ENCODE peak calls at places on chromosomes 5 and 9, in ten cellular contexts. V is breast epithelium; Z is pancreas; F is K562; E is heart right ventricle; H is adrenal gland; Y is HCT116; J is IMR-90; Q is CD8-positive, alpha-beta T cell; I is WERI-Rb-1. M is an unnamed sample.

GRCh38 chr5:102681403-102681983 is 73.6 kb upstream of the PAM start:
- DNase-seq in V (no peak), Z (peak; percentile 75), F (peak; percentile 17), E (peak; percentile 69), H (peak; percentile 79), Y (peak; percentile 73), J (peak; percentile 73), Q (peak; percentile 22), I (peak; percentile 76), M (peak; percentile 76)

GRCh38 chr9:130029223-130029583 is 13.8 kb downstream of the FNBP1 start:
- DNase-seq in V (no peak), Z (no peak), F (no peak), E (no peak), H (no peak), Y (no peak), J (no peak), Q (no peak), I (no peak), M (no peak)

GRCh38 chr9:125996671-125997509 is 249.7 kb downstream of the PBX3 start:
- DNase-seq in V (no peak), Z (no peak), F (no peak), E (no peak), H (no peak), Y (no peak), J (no peak), Q (no peak), I (no peak), M (no peak)

GRCh38 chr9:18343799-18344198 is 130.2 kb upstream of the ADAMTSL1 start:
- DNase-seq in V (no peak), Z (no peak), F (no peak), E (no peak), H (no peak), Y (no peak), J (peak; percentile 68), Q (no peak), I (no peak), M (no peak)

GRCh38 chr5:116176124-116176523 is 91.3 kb downstream of the COMMD10 start:
- DNase-seq in V (no peak), Z (no peak), F (no peak), E (no peak), H (no peak), Y (peak; percentile 23), J (peak; percentile 2), Q (no peak), I (no peak), M (no peak)

GRCh38 chr5:90562331-90562730 is 3.7 kb downstream of the ADGRV1 start:
- DNase-seq in V (no peak), Z (no peak), F (no peak), E (no peak), H (no peak), Y (no peak), J (no peak), Q (no peak), I (peak; percentile 80), M (no peak)

GRCh38 chr5:66343370-66344071 is 199.4 kb downstream of the SREK1 start:
- DNase-seq in V (no peak), Z (no peak), F (no peak), E (no peak), H (no peak), Y (no peak), J (no peak), Q (no peak), I (no peak), M (no peak)

GRCh38 chr5:116553366-116553765 is 21.3 kb downstream of the SEMA6A start:
- DNase-seq in V (no peak), Z (no peak), F (no peak), E (no peak), H (no peak), Y (no peak), J (no peak), Q (no peak), I (no peak), M (no peak)

GRCh38 chr5:155089649-155090048 is 76.1 kb downstream of the KIF4B start:
- DNase-seq in V (no peak), Z (no peak), F (no peak), E (no peak), H (no peak), Y (no peak), J (no peak), Q (no peak), I (no peak), M (no peak)

GRCh38 chr9:107675476-107676264 is 186.1 kb upstream of the KLF4 start:
- DNase-seq in V (no peak), Z (no peak), F (no peak), E (no peak), H (no peak), Y (no peak), J (no peak), Q (no peak), I (no peak), M (peak; percentile 33)

GRCh38 chr9:107671588-107671987 is 182.0 kb upstream of the KLF4 start:
- DNase-seq in V (no peak), Z (no peak), F (no peak), E (no peak), H (no peak), Y (no peak), J (no peak), Q (no peak), I (no peak), M (no peak)

GRCh38 chr9:107674252-107674936 is 184.8 kb upstream of the KLF4 start:
- DNase-seq in V (no peak), Z (no peak), F (no peak), E (no peak), H (no peak), Y (no peak), J (no peak), Q (no peak), I (no peak), M (no peak)

GRCh38 chr9:107674937-107675277 is 185.3 kb upstream of the KLF4 start:
- DNase-seq in V (no peak), Z (no peak), F (no peak), E (no peak), H (no peak), Y (no peak), J (no peak), Q (no peak), I (no peak), M (no peak)
- H3K9me3 ChIP-seq in V (no peaks in the 10 kb centered on the region), Z (no peaks in the 10 kb centered on the region), F (no peaks in the 10 kb centered on the region), E (no peaks in the 10 kb centered on the region), H (no peaks in the 10 kb centered on the region), Y (no peaks in the 10 kb centered on the region), J (no peaks in the 10 kb centered on the region), Q (no peaks in the 10 kb centered on the region), I (peaks cover 9% of the 10 kb centered on the region), M (no peaks in the 10 kb centered on the region)

DNA sequence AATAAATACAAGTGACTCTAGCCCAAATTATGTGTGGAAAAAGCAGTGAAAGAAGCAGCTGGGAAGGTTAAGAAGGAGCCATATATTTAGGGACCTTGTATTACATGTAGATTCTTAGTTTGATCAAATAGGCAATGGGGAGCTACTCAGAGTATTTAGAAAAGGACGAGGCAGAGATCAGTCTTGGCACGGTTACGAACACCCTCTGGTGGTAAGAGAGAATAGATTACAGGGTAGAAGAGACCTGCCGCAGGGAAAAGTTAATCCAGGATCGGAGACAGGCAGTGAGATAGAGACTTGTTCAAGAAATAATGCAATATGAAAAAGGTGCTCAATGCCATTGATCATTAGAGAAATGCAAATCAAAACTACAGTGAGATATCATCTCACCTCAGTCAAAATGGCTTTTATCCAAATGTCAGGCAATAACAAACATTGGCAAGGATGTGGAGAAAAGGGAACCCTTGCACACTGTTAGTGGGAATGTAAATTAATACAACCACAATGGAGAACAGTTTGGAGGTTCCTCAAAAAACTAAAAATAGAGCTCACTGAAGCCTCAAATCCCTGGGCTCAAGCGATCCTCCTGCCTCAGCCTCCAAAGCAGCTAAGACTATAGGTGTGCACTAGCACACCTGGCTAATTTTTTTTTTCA is 12.0 kb downstream of the INIP start:
- DNase-seq in V (no peak), Z (no peak), F (no peak), E (peak; percentile 19), H (peak; percentile 53), Y (no peak), J (peak; percentile 36), Q (no peak), I (peak; percentile 70), M (no peak)
- TF ChIP-seq CTCF in V (no peak), Z (no peak), F (peak; percentile 24), E (peak; percentile 46), H (peak; percentile 15), Y (peak; percentile 19), J (peak; percentile 31), Q (no peak), I (peak; percentile 64), M (no peak)

DNA sequence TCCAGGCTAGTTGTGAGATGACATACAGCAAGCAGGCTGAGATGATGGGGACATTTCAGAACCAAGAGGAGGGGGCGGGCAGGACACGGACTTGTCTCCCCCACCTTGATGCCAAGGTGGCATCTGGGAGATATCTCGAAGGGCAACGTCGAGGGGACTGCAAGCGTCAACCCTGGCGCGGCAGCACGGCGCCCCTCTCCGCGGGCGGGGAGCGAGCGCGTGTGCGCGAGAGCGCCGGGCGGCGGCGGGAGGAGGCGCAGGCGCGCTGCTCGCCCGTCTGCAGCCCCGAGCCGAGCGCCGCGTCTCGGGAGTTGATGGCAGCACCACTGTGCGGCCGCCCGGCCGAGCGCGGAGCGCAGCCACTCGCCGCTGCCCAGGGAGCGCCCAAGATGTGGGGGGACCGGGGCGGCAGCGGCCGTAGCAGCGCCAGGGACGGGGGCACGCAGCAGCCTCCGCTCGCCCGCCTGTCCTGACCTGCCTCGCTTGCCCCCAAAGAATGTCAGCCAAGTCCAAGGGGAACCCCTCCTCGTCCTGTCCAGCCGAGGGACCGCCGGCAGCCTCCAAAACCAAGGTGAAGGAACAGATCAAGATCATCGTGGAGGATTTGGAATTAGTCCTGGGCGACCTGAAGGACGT is at the start of gene PRR16:
- DNase-seq in V (no peak), Z (peak; percentile 19), F (peak; percentile 22), E (peak; percentile 35), H (peak; percentile 43), Y (no peak), J (peak; percentile 73), Q (no peak), I (peak; percentile 65), M (no peak)
- H3K27me3 ChIP-seq in V (no peaks in the 10 kb centered on the region), Z (no peaks in the 10 kb centered on the region), F (no peaks in the 10 kb centered on the region), E (peaks cover 41% of the 10 kb centered on the region), H (no peaks in the 10 kb centered on the region), Y (no peaks in the 10 kb centered on the region), J (no peaks in the 10 kb centered on the region), Q (no peaks in the 10 kb centered on the region), I (no peaks in the 10 kb centered on the region), M (no peaks in the 10 kb centered on the region)

GRCh38 chr9:96817973-96818372 is 36.3 kb downstream of the ZNF782 start:
- DNase-seq in V (no peak), Z (no peak), F (no peak), E (no peak), H (no peak), Y (no peak), J (no peak), Q (no peak), I (no peak), M (no peak)

GRCh38 chr9:96818535-96818934 is 35.8 kb downstream of the ZNF782 start:
- DNase-seq in V (no peak), Z (no peak), F (no peak), E (no peak), H (no peak), Y (no peak), J (no peak), Q (no peak), I (no peak), M (no peak)

DNA sequence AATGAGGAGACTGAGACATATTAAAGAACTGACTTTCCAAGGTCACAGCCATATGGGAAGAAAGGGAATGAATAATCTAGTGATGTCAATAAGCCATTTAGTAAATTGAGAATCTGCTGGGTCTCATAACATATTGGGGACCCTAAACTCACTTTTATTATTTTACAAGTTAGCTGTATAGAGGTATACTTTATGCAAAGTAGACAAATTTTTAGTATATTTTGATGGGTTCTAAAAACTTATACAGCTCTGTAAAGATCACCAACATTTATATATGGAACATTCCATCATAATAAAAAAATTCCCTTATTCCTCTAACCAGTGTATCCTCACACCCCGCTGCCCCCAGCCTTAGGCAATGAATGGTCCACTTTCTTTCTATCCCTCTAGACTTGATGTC is 35.7 kb upstream of the ZNF510 start:
- DNase-seq in V (no peak), Z (no peak), F (no peak), E (no peak), H (no peak), Y (no peak), J (no peak), Q (no peak), I (no peak), M (no peak)
- H3K9me3 ChIP-seq in V (peaks cover 98% of the 10 kb centered on the region), Z (peaks cover 9% of the 10 kb centered on the region), F (peaks cover 12% of the 10 kb centered on the region), E (peaks cover 100% of the 10 kb centered on the region), H (peaks cover 6% of the 10 kb centered on the region), Y (peaks cover 36% of the 10 kb centered on the region), J (peaks cover 49% of the 10 kb centered on the region), Q (peaks cover 42% of the 10 kb centered on the region), I (peaks cover 34% of the 10 kb centered on the region), M (peaks cover 23% of the 10 kb centered on the region)

M was measured in lung.